ENCODE peak calls at places on chromosomes 4 and X, in nine cellular contexts. R, G, V, Z, W, T, M, Y and C are unnamed samples.

GRCh38 chr4:87033902-87034301 is 99.1 kb downstream of the AFF1 start:
- DNase-seq in R (no peak), G (no peak), V (no peak), Z (no peak), W (no peak), T (no peak), M (no peak), Y (no peak), C (no peak)

GRCh38 chrX:139875831-139876230 is 57.0 kb downstream of the ATP11C start:
- DNase-seq in R (no peak), G (no peak), V (no peak), Z (no peak), W (peak; percentile 59), T (no peak), M (no peak), Y (no peak), C (no peak)

GRCh38 chrX:134186362-134187121 is 50.4 kb upstream of the CCDC160 start:
- DNase-seq in R (peak; percentile 21), G (no peak), V (peak; percentile 25), Z (no peak), W (no peak), T (peak; percentile 47), M (no peak), Y (no peak), C (no peak)

GRCh38 chr4:85398276-85398675 is 76.7 kb upstream of the ARHGAP24 start:
- DNase-seq in R (no peak), G (no peak), V (no peak), Z (no peak), W (peak; percentile 73), T (no peak), M (no peak), Y (no peak), C (no peak)

GRCh38 chr4:149248191-149248590 is 567.5 kb downstream of the IQCM start:
- DNase-seq in R (no peak), G (no peak), V (no peak), Z (no peak), W (no peak), T (no peak), M (no peak), Y (no peak), C (no peak)

GRCh38 chr4:87258677-87259076 is 38.3 kb upstream of the KLHL8 start:
- DNase-seq in R (no peak), G (no peak), V (no peak), Z (no peak), W (peak; percentile 57), T (no peak), M (no peak), Y (no peak), C (no peak)

GRCh38 chrX:39065051-39065871 is 264.0 kb downstream of the MID1IP1 start:
- DNase-seq in R (no peak), G (no peak), V (no peak), Z (peak; percentile 75), W (no peak), T (no peak), M (no peak), Y (no peak), C (no peak)

GRCh38 chr4:79987401-79987800 is 85.6 kb downstream of the ANTXR2 start:
- DNase-seq in R (no peak), G (no peak), V (no peak), Z (no peak), W (peak; percentile 45), T (no peak), M (no peak), Y (no peak), C (no peak)

GRCh38 chr4:127730142-127730913 is at the start of gene SLC25A31:
- DNase-seq in R (no peak), G (no peak), V (no peak), Z (no peak), W (no peak), T (no peak), M (no peak), Y (no peak), C (no peak)

GRCh38 chr4:152696764-152697250 is 17.0 kb upstream of the TMEM154 start:
- DNase-seq in R (peak; percentile 40), G (no peak), V (peak; percentile 29), Z (no peak), W (peak; percentile 84), T (peak; percentile 92), M (no peak), Y (no peak), C (peak; percentile 96)

GRCh38 chr4:87090305-87090704 is 130.1 kb downstream of the KLHL8 start:
- DNase-seq in R (no peak), G (no peak), V (no peak), Z (no peak), W (no peak), T (no peak), M (no peak), Y (no peak), C (no peak)

GRCh38 chr4:62806786-62807185 is 1602.5 kb downstream of the TECRL start:
- DNase-seq in R (no peak), G (no peak), V (no peak), Z (no peak), W (no peak), T (no peak), M (no peak), Y (no peak), C (no peak)

GRCh38 chr4:118271788-118272187 is 81.0 kb downstream of the PRSS12 start:
- DNase-seq in R (no peak), G (no peak), V (no peak), Z (no peak), W (no peak), T (no peak), M (no peak), Y (no peak), C (no peak)

GRCh38 chr4:142846105-142846728 is at the start of gene INPP4B:
- DNase-seq in R (peak; percentile 38), G (peak; percentile 53), V (peak; percentile 42), Z (peak; percentile 41), W (peak; percentile 50), T (peak; percentile 7), M (peak; percentile 57), Y (peak; percentile 35), C (no peak)

GRCh38 chr4:9765091-9765490 is 16.3 kb upstream of the DRD5 start:
- DNase-seq in R (no peak), G (no peak), V (no peak), Z (no peak), W (peak; percentile 27), T (peak; percentile 60), M (no peak), Y (peak; percentile 6), C (peak; percentile 6)

GRCh38 chrX:42678133-42678532 is 99.8 kb downstream of the PPP1R2C start:
- DNase-seq in R (no peak), G (no peak), V (no peak), Z (no peak), W (peak; percentile 9), T (peak; percentile 47), M (no peak), Y (peak; percentile 1), C (peak; percentile 4)

GRCh38 chr4:24260922-24261581 is 323.3 kb downstream of the DHX15 start:
- DNase-seq in R (no peak), G (no peak), V (no peak), Z (no peak), W (no peak), T (no peak), M (no peak), Y (no peak), C (no peak)

GRCh38 chr4:132646186-132646585 is 502.9 kb upstream of the PCDH10 start:
- DNase-seq in R (no peak), G (no peak), V (no peak), Z (no peak), W (peak; percentile 0), T (no peak), M (no peak), Y (no peak), C (peak; percentile 26)

GRCh38 chrX:119685225-119686066 is 7.5 kb downstream of the SEPTIN6 start:
- DNase-seq in R (no peak), G (no peak), V (no peak), Z (peak; percentile 93), W (no peak), T (no peak), M (peak; percentile 59), Y (no peak), C (no peak)

GRCh38 chrX:53086464-53086863 is 4.3 kb downstream of the TSPYL2 start:
- DNase-seq in R (no peak), G (peak; percentile 68), V (no peak), Z (no peak), W (peak; percentile 29), T (no peak), M (no peak), Y (no peak), C (no peak)

GRCh38 chrX:105552395-105552794 is 269.9 kb upstream of the NRK start:
- DNase-seq in R (no peak), G (no peak), V (no peak), Z (no peak), W (peak; percentile 59), T (no peak), M (no peak), Y (peak; percentile 17), C (no peak)

GRCh38 chr4:124610214-124610613 is 102.3 kb downstream of the ANKRD50 start:
- DNase-seq in R (no peak), G (no peak), V (no peak), Z (no peak), W (no peak), T (no peak), M (no peak), Y (no peak), C (no peak)

GRCh38 chrX:9166566-9166909 is 132.6 kb upstream of the FAM9B start:
- DNase-seq in R (no peak), G (no peak), V (no peak), Z (no peak), W (no peak), T (no peak), M (no peak), Y (peak; percentile 48), C (no peak)

GRCh38 chr4:15034071-15034764 is 31.9 kb downstream of the CPEB2 start:
- DNase-seq in R (no peak), G (no peak), V (no peak), Z (no peak), W (peak; percentile 90), T (peak; percentile 92), M (no peak), Y (no peak), C (peak; percentile 48)

GRCh38 chr4:165204462-165204830 is 2.9 kb upstream of the KLHL2 start:
- DNase-seq in R (no peak), G (no peak), V (no peak), Z (no peak), W (peak; percentile 50), T (no peak), M (no peak), Y (no peak), C (no peak)

GRCh38 chrX:119502727-119503483 is 34.7 kb downstream of the SLC25A5 start:
- DNase-seq in R (peak; percentile 10), G (no peak), V (peak; percentile 11), Z (peak; percentile 73), W (peak; percentile 33), T (peak; percentile 76), M (no peak), Y (peak; percentile 96), C (peak; percentile 82)

GRCh38 chrX:137032378-137032694 is 1.5 kb downstream of the GPR101 start:
- DNase-seq in R (no peak), G (no peak), V (no peak), Z (no peak), W (no peak), T (no peak), M (no peak), Y (no peak), C (no peak)